ENCODE peak calls at places on chromosomes 12 and 14, in five cellular contexts. One of them, this sample, is unnamed. For H3K9me2, the result is how much of the 10 kb centered on the place peaks cover.

GRCh38 chr12:110688446-110689001 is 391 bp downstream of the HVCN1 start:
- DNase-seq in GM23248: peak
- DNase-seq in GM23338: peak
- DNase-seq in HCT116: no peak
- DNase-seq in hepatocyte: no peak
- DNase-seq in this sample: no peak

GRCh38 chr12:111330800-111331752 is 37.8 kb downstream of the PHETA1 start:
- DNase-seq in GM23248: peak
- DNase-seq in GM23338: peak
- DNase-seq in HCT116: peak
- DNase-seq in hepatocyte: peak
- DNase-seq in this sample: peak

GRCh38 chr12:41419151-41419893 is 231.2 kb downstream of the PDZRN4 start:
- DNase-seq in GM23248: no peak
- DNase-seq in GM23338: no peak
- DNase-seq in HCT116: no peak
- DNase-seq in hepatocyte: no peak
- DNase-seq in this sample: no peak

GRCh38 chr14:65369560-65369959 is 43.0 kb upstream of the FUT8 start:
- DNase-seq in GM23248: no peak
- DNase-seq in GM23338: no peak
- DNase-seq in HCT116: no peak
- DNase-seq in hepatocyte: no peak
- DNase-seq in this sample: no peak

GRCh38 chr12:109387425-109388166 is 39.9 kb downstream of the MYO1H start:
- DNase-seq in GM23248: peak
- DNase-seq in GM23338: peak
- DNase-seq in HCT116: peak
- DNase-seq in hepatocyte: peak
- DNase-seq in this sample: peak

GRCh38 chr12:104575442-104575841 is 118.7 kb downstream of the CHST11 start:
- DNase-seq in GM23248: no peak
- DNase-seq in GM23338: no peak
- DNase-seq in HCT116: no peak
- DNase-seq in hepatocyte: no peak
- DNase-seq in this sample: no peak

GRCh38 chr12:18919826-18920511 is 182.1 kb downstream of the CAPZA3 start:
- DNase-seq in GM23248: no peak
- DNase-seq in GM23338: no peak
- DNase-seq in HCT116: no peak
- DNase-seq in hepatocyte: peak
- DNase-seq in this sample: no peak

GRCh38 chr12:10368206-10369171 is 21.4 kb downstream of the KLRK1 start:
- DNase-seq in GM23248: no peak
- DNase-seq in GM23338: no peak
- DNase-seq in HCT116: no peak
- DNase-seq in hepatocyte: no peak
- DNase-seq in this sample: no peak

GRCh38 chr14:64955297-64955696 is 12.8 kb upstream of the GPX2 start:
- DNase-seq in GM23248: no peak
- DNase-seq in GM23338: no peak
- DNase-seq in HCT116: no peak
- DNase-seq in hepatocyte: peak
- DNase-seq in this sample: no peak

GRCh38 chr12:26473291-26473690 is 277.9 kb downstream of the SSPN start:
- DNase-seq in GM23248: peak
- DNase-seq in GM23338: no peak
- DNase-seq in HCT116: no peak
- DNase-seq in hepatocyte: no peak
- DNase-seq in this sample: peak

GRCh38 chr12:127414186-127414585 is 852.8 kb upstream of the TMEM132C start:
- DNase-seq in GM23248: no peak
- DNase-seq in GM23338: no peak
- DNase-seq in HCT116: no peak
- DNase-seq in hepatocyte: no peak
- DNase-seq in this sample: no peak

GRCh38 chr14:43795600-43796228 is 711.4 kb downstream of the FSCB start:
- DNase-seq in GM23248: peak
- DNase-seq in GM23338: peak
- DNase-seq in HCT116: no peak
- DNase-seq in hepatocyte: peak
- DNase-seq in this sample: peak

GRCh38 chr14:63547798-63548335 is 4.7 kb upstream of the PPP2R5E start:
- DNase-seq in GM23248: no peak
- DNase-seq in GM23338: no peak
- DNase-seq in HCT116: no peak
- DNase-seq in hepatocyte: no peak
- DNase-seq in this sample: no peak

GRCh38 chr12:31732926-31733548 is 4.2 kb upstream of the AMN1 start:
- DNase-seq in GM23248: peak
- DNase-seq in GM23338: peak
- DNase-seq in HCT116: peak
- DNase-seq in hepatocyte: peak
- DNase-seq in this sample: no peak

GRCh38 chr12:67434653-67435375 is 165.7 kb downstream of the CAND1 start:
- DNase-seq in GM23248: peak
- DNase-seq in GM23338: no peak
- DNase-seq in HCT116: no peak
- DNase-seq in hepatocyte: peak
- DNase-seq in this sample: no peak

GRCh38 chr14:77707355-77707723 is 484 bp downstream of the ALKBH1 start:
- DNase-seq in GM23248: peak
- DNase-seq in GM23338: peak
- DNase-seq in HCT116: no peak
- DNase-seq in hepatocyte: peak
- DNase-seq in this sample: peak

GRCh38 chr12:65532162-65532561 is 253.7 kb downstream of the MSRB3 start:
- DNase-seq in GM23248: peak
- DNase-seq in GM23338: no peak
- DNase-seq in HCT116: no peak
- DNase-seq in hepatocyte: no peak
- DNase-seq in this sample: no peak

GRCh38 chr14:48333221-48333910 is 658.0 kb upstream of the MDGA2 start:
- DNase-seq in GM23248: no peak
- DNase-seq in GM23338: no peak
- DNase-seq in HCT116: no peak
- DNase-seq in hepatocyte: no peak
- DNase-seq in this sample: no peak

GRCh38 chr12:54294152-54294913 is 6.5 kb downstream of the NFE2 start:
- DNase-seq in GM23248: peak
- DNase-seq in GM23338: peak
- DNase-seq in HCT116: no peak
- DNase-seq in hepatocyte: peak
- DNase-seq in this sample: peak

GRCh38 chr12:31478898-31479297 is 112.0 kb downstream of the DENND5B start:
- DNase-seq in GM23248: no peak
- DNase-seq in GM23338: no peak
- DNase-seq in HCT116: no peak
- DNase-seq in hepatocyte: no peak
- DNase-seq in this sample: no peak

GRCh38 chr12:116319851-116320621 is 42.5 kb upstream of the MED13L start:
- DNase-seq in GM23248: peak
- DNase-seq in GM23338: no peak
- DNase-seq in HCT116: no peak
- DNase-seq in hepatocyte: peak
- DNase-seq in this sample: no peak

GRCh38 chr14:59481407-59482119 is 2.6 kb downstream of the L3HYPDH start:
- DNase-seq in GM23248: peak
- DNase-seq in GM23338: no peak
- DNase-seq in HCT116: no peak
- DNase-seq in hepatocyte: no peak
- DNase-seq in this sample: no peak

GRCh38 chr12:27852742-27853141 is 72.7 kb upstream of the MANSC4 start:
- DNase-seq in GM23248: no peak
- DNase-seq in GM23338: no peak
- DNase-seq in HCT116: no peak
- DNase-seq in hepatocyte: no peak
- DNase-seq in this sample: no peak

GRCh38 chr12:43370299-43370698 is 181.7 kb downstream of the ADAMTS20 start:
- DNase-seq in GM23248: peak
- DNase-seq in GM23338: no peak
- DNase-seq in HCT116: peak
- DNase-seq in hepatocyte: no peak
- DNase-seq in this sample: no peak

DNA sequence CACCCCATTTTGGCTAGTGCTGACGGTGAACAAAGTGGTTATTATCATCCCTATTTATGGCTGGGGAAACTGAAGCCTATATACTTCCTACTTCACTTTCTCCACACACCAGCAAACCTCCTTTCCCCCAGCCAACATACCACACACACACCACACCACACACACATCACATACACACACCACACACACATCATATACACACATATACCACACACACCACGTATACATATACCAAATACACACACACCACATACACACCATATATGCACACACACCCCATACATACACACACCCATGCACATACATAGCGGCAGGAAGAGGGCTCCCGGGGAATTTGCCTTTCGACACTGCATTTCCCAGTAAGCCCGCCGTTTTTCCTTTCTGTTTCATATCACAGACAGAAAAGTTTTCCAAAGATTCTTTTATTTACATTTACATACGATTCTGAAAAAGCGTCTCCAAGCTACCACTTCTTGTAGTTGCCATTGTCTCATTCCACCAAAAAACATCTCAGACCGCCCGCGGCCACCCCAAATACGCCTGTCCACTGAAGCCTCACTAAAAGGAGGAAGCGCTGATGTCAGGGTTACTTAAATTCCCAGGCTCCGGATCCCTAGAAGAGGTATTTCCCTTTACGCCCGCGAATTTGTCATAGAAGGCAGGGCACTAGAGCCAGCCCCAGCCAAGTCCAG is 826 bp upstream of the RAB5B start:
- DNase-seq in GM23248: no peak
- DNase-seq in GM23338: no peak
- DNase-seq in HCT116: no peak
- DNase-seq in hepatocyte: no peak
- DNase-seq in this sample: peak
- H3K9me2 ChIP-seq in GM23248: under half
- H3K9me2 ChIP-seq in GM23338: under half
- H3K9me2 ChIP-seq in HCT116: under half
- H3K9me2 ChIP-seq in hepatocyte: under half
- H3K9me2 ChIP-seq in this sample: under half

GRCh38 chr12:1935700-1936378 is 17.4 kb upstream of the CACNA2D4 start:
- DNase-seq in GM23248: no peak
- DNase-seq in GM23338: no peak
- DNase-seq in HCT116: no peak
- DNase-seq in hepatocyte: no peak
- DNase-seq in this sample: no peak
- H3K9me2 ChIP-seq in GM23248: under half
- H3K9me2 ChIP-seq in GM23338: under half
- H3K9me2 ChIP-seq in HCT116: under half
- H3K9me2 ChIP-seq in hepatocyte: under half
- H3K9me2 ChIP-seq in this sample: under half

GRCh38 chr12:119227292-119227691 is 48.6 kb downstream of the HSPB8 start:
- DNase-seq in GM23248: peak
- DNase-seq in GM23338: no peak
- DNase-seq in HCT116: no peak
- DNase-seq in hepatocyte: no peak
- DNase-seq in this sample: no peak
- H3K9me2 ChIP-seq in GM23248: under half
- H3K9me2 ChIP-seq in GM23338: under half
- H3K9me2 ChIP-seq in HCT116: under half
- H3K9me2 ChIP-seq in hepatocyte: under half
- H3K9me2 ChIP-seq in this sample: under half

GRCh38 chr14:53925201-53925766 is 31.3 kb downstream of the BMP4 start:
- DNase-seq in GM23248: no peak
- DNase-seq in GM23338: no peak
- DNase-seq in HCT116: no peak
- DNase-seq in hepatocyte: no peak
- DNase-seq in this sample: no peak

GRCh38 chr14:53916239-53916638 is 40.4 kb downstream of the BMP4 start:
- DNase-seq in GM23248: no peak
- DNase-seq in GM23338: no peak
- DNase-seq in HCT116: no peak
- DNase-seq in hepatocyte: no peak
- DNase-seq in this sample: no peak

GRCh38 chr14:53915364-53916014 is 41.1 kb downstream of the BMP4 start:
- DNase-seq in GM23248: no peak
- DNase-seq in GM23338: no peak
- DNase-seq in HCT116: no peak
- DNase-seq in hepatocyte: no peak
- DNase-seq in this sample: no peak

GRCh38 chr14:53924754-53925153 is 31.9 kb downstream of the BMP4 start:
- DNase-seq in GM23248: peak
- DNase-seq in GM23338: no peak
- DNase-seq in HCT116: peak
- DNase-seq in hepatocyte: peak
- DNase-seq in this sample: no peak

DNA sequence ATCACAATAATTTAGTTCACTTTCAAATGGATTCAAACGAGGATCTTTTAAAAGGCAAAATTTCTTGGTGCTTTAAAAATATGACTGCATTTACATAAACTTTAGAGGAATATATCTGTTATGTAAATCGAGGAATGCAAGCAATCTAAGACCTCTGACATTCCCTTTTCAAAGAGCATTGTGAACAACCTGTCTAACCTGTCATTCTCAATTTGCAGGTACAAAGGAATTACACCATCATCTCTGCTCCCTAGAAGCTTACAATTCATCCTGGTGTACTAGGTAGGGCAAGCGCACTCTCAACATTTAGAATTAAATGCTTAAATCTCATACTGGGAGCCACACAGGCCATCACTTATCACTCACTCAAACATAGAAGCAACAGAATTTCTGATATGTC is 35.6 kb downstream of the BMP4 start:
- DNase-seq in GM23248: no peak
- DNase-seq in GM23338: peak
- DNase-seq in HCT116: no peak
- DNase-seq in hepatocyte: no peak
- DNase-seq in this sample: no peak
- H3K9me2 ChIP-seq in GM23248: under half
- H3K9me2 ChIP-seq in GM23338: under half
- H3K9me2 ChIP-seq in HCT116: under half
- H3K9me2 ChIP-seq in hepatocyte: under half
- H3K9me2 ChIP-seq in this sample: under half